ENCODE peak calls at places on chromosome 18, in ten cellular contexts. Z is stomach, C is suprapubic skin, G is SK-N-SH, I is spleen, E is transverse colon, J is GM23338, H is sigmoid colon, F is HCT116, T is breast epithelium. R is an unnamed sample.

GRCh38 chr18:11251229-11251890 is 102.0 kb upstream of the PIEZO2 start:
- DNase-seq in Z (no peak), C (no peak), G (no peak), I (no peak), E (no peak), J (no peak), H (peak), F (no peak), T (no peak), R (no peak)

GRCh38 chr18:70019136-70019535 is 71.5 kb upstream of the CD226 start:
- DNase-seq in Z (no peak), C (no peak), G (no peak), I (no peak), E (no peak), J (no peak), H (no peak), F (no peak), T (no peak), R (no peak)

GRCh38 chr18:63271881-63272299 is 47.7 kb downstream of the BCL2 start:
- DNase-seq in Z (no peak), C (no peak), G (peak), I (no peak), E (no peak), J (no peak), H (no peak), F (no peak), T (no peak), R (no peak)

GRCh38 chr18:30588673-30589164 is 453.8 kb downstream of the DSC3 start:
- DNase-seq in Z (no peak), C (no peak), G (no peak), I (no peak), E (no peak), J (no peak), H (no peak), F (no peak), T (no peak), R (no peak)

GRCh38 chr18:136433-136832 is 21.9 kb upstream of the USP14 start:
- DNase-seq in Z (no peak), C (no peak), G (peak), I (no peak), E (peak), J (peak), H (no peak), F (no peak), T (no peak), R (no peak)

GRCh38 chr18:59416818-59417217 is 57.8 kb upstream of the LMAN1 start:
- DNase-seq in Z (no peak), C (no peak), G (no peak), I (no peak), E (no peak), J (peak), H (no peak), F (no peak), T (no peak), R (no peak)

GRCh38 chr18:51463483-51464136 is 266.1 kb upstream of the MEX3C start:
- DNase-seq in Z (no peak), C (no peak), G (no peak), I (no peak), E (no peak), J (no peak), H (no peak), F (no peak), T (no peak), R (no peak)

GRCh38 chr18:12010187-12010802 is 29.0 kb downstream of the IMPA2 start:
- DNase-seq in Z (peak), C (no peak), G (no peak), I (no peak), E (peak), J (peak), H (no peak), F (no peak), T (no peak), R (no peak)

GRCh38 chr18:8367217-8367988 is 241.8 kb upstream of the RAB12 start:
- DNase-seq in Z (peak), C (no peak), G (peak), I (peak), E (peak), J (peak), H (no peak), F (peak), T (no peak), R (peak)

GRCh38 chr18:10524507-10525425 is 1.1 kb upstream of the NAPG start:
- DNase-seq in Z (no peak), C (no peak), G (no peak), I (no peak), E (no peak), J (no peak), H (peak), F (no peak), T (no peak), R (no peak)

GRCh38 chr18:44742741-44743311 is 62.1 kb downstream of the SETBP1 start:
- DNase-seq in Z (no peak), C (no peak), G (peak), I (no peak), E (no peak), J (peak), H (peak), F (no peak), T (no peak), R (no peak)

GRCh38 chr18:52287151-52287550 is 52.8 kb upstream of the DCC start:
- DNase-seq in Z (no peak), C (no peak), G (no peak), I (no peak), E (no peak), J (peak), H (no peak), F (no peak), T (no peak), R (no peak)

GRCh38 chr18:54942144-54942543 is 17.1 kb downstream of the CCDC68 start:
- DNase-seq in Z (no peak), C (no peak), G (no peak), I (no peak), E (no peak), J (no peak), H (no peak), F (no peak), T (no peak), R (no peak)
- TF ChIP-seq POLR2AphosphoS5 in Z (no peak), C (no peak), G (no peak), I (no peak), E (no peak), J (no peak), H (no peak), F (no peak), T (no peak), R (no peak)

DNA sequence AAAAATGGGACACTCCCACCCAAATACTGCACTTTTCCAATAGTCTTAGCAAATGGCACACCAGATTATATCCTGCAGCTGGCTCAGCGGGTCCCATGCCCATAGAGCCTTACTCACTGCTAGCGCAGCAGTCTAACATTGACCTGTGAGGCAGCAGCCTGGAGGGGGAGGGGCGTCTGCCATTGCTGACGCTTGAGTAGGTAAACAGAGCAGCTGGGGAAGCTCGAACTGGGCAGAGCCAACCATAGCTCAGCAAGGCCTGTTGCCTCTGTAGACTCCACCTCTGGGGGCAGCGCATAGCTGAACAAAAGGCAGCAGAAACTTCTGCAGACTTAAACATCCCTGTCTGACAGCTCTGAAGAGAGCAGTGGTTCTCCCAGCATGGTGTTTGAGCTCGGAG is 110.4 kb downstream of the CTIF start:
- DNase-seq in Z (no peak), C (no peak), G (no peak), I (no peak), E (no peak), J (peak), H (no peak), F (no peak), T (no peak), R (no peak)
- TF ChIP-seq CTCF in Z (no peak), C (no peak), G (no peak), I (no peak), E (no peak), J (no peak), H (no peak), F (no peak), T (no peak), R (no peak)

GRCh38 chr18:77129150-77129551 is 3.4 kb downstream of the MBP start:
- DNase-seq in Z (no peak), C (no peak), G (no peak), I (no peak), E (no peak), J (no peak), H (peak), F (no peak), T (no peak), R (no peak)
- H3K27ac ChIP-seq in Z (peak), C (peak), G (no peak), I (peak), E (peak), J (no peak), H (peak), F (peak), T (peak), R (peak)

GRCh38 chr18:36211612-36212065 is 24.3 kb downstream of the MOCOS start:
- DNase-seq in Z (no peak), C (no peak), G (no peak), I (peak), E (no peak), J (no peak), H (no peak), F (no peak), T (no peak), R (no peak)
- TF ChIP-seq POLR2AphosphoS5 in Z (no peak), C (no peak), G (no peak), I (no peak), E (no peak), J (no peak), H (no peak), F (no peak), T (no peak), R (no peak)

DNA sequence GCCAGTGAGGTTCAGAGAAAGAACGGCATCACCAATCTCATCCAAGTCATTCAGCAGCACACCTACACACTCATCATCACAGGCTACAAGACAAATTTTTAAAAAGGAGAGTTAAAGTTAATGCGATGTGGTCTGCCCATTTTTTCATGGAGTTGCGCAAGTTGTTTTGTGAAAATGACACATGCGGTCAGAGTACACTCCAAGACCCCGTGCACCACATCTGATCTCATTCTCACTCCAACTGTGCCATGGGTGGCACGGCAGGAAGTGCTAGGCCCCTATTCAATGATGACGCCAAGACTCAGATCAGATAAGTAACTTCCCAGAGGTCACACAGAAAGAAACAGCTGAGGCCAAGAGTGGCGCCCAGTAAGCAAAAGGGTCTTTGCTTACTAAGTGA is 119.8 kb downstream of the LAMA1 start:
- DNase-seq in Z (no peak), C (no peak), G (no peak), I (no peak), E (no peak), J (no peak), H (no peak), F (no peak), T (no peak), R (no peak)
- TF ChIP-seq CTCF in Z (no peak), C (no peak), G (no peak), I (no peak), E (no peak), J (no peak), H (no peak), F (no peak), T (no peak), R (no peak)

GRCh38 chr18:23551978-23552377 is 34.3 kb downstream of the NPC1 start:
- DNase-seq in Z (no peak), C (no peak), G (no peak), I (no peak), E (no peak), J (no peak), H (no peak), F (no peak), T (no peak), R (no peak)

GRCh38 chr18:23547806-23548205 is 38.5 kb downstream of the NPC1 start:
- DNase-seq in Z (no peak), C (no peak), G (no peak), I (no peak), E (no peak), J (no peak), H (no peak), F (peak), T (no peak), R (no peak)

GRCh38 chr18:23547306-23547705 is 39.0 kb downstream of the NPC1 start:
- DNase-seq in Z (no peak), C (no peak), G (no peak), I (no peak), E (no peak), J (no peak), H (no peak), F (peak), T (no peak), R (no peak)

GRCh38 chr18:23550898-23551297 is 35.4 kb downstream of the NPC1 start:
- DNase-seq in Z (no peak), C (no peak), G (no peak), I (no peak), E (no peak), J (no peak), H (no peak), F (no peak), T (peak), R (no peak)

GRCh38 chr18:23548719-23549118 is 37.6 kb downstream of the NPC1 start:
- DNase-seq in Z (no peak), C (no peak), G (no peak), I (no peak), E (no peak), J (no peak), H (no peak), F (no peak), T (no peak), R (no peak)
- H3K27ac ChIP-seq in Z (no peak), C (peak), G (no peak), I (no peak), E (no peak), J (no peak), H (no peak), F (peak), T (no peak), R (peak)

R was measured in vagina.